ENCODE peak calls at places on chromosomes 6 and 20, in nine cellular contexts. Y is neural progenitor cell, O is hepatocyte, Z is MM.1S, I is GM23338, U is OCI-LY7, M is GM23248, N is HCT116, T is PC-3. X is an unnamed sample.

GRCh38 chr20:58647162-58647813 is 3.8 kb upstream of the STX16 start:
- DNase-seq in Y (no peak), O (no peak), Z (peak; percentile 44), I (no peak), U (peak; percentile 64), M (no peak), N (no peak), T (no peak), X (peak; percentile 55)

GRCh38 chr20:45489083-45489531 is 19.6 kb downstream of the WFDC2 start:
- DNase-seq in Y (no peak), O (no peak), Z (no peak), I (peak; percentile 18), U (no peak), M (peak; percentile 29), N (peak; percentile 21), T (peak; percentile 96), X (no peak)

GRCh38 chr6:77466055-77467028 is 3.1 kb upstream of the HTR1B start:
- DNase-seq in Y (peak; percentile 79), O (peak; percentile 86), Z (peak; percentile 73), I (peak; percentile 86), U (no peak), M (peak; percentile 77), N (no peak), T (peak; percentile 32), X (peak; percentile 54)

GRCh38 chr6:169807219-169807618 is 55.8 kb downstream of the ERMARD start:
- DNase-seq in Y (no peak), O (no peak), Z (no peak), I (no peak), U (no peak), M (no peak), N (no peak), T (no peak), X (no peak)

GRCh38 chr20:41635158-41635557 is 17.0 kb upstream of the CHD6 start:
- DNase-seq in Y (no peak), O (no peak), Z (no peak), I (no peak), U (no peak), M (no peak), N (no peak), T (no peak), X (no peak)

GRCh38 chr6:161091972-161092701 is 100.6 kb downstream of the MAP3K4 start:
- DNase-seq in Y (no peak), O (no peak), Z (no peak), I (no peak), U (no peak), M (peak; percentile 79), N (no peak), T (peak; percentile 36), X (no peak)

GRCh38 chr6:33838979-33839378 is 35.2 kb upstream of the MLN start:
- DNase-seq in Y (no peak), O (no peak), Z (no peak), I (no peak), U (no peak), M (no peak), N (no peak), T (no peak), X (no peak)

GRCh38 chr20:31943052-31943471 is 8.8 kb downstream of the PDRG1 start:
- DNase-seq in Y (no peak), O (no peak), Z (no peak), I (no peak), U (no peak), M (no peak), N (no peak), T (no peak), X (no peak)

GRCh38 chr20:39269031-39269461 is 306.9 kb downstream of the DHX35 start:
- DNase-seq in Y (peak; percentile 81), O (peak; percentile 73), Z (peak; percentile 12), I (peak; percentile 75), U (peak; percentile 43), M (peak; percentile 58), N (peak; percentile 13), T (peak; percentile 41), X (peak; percentile 77)

GRCh38 chr6:126661646-126662045 is 321.7 kb downstream of the CENPW start:
- DNase-seq in Y (no peak), O (no peak), Z (no peak), I (no peak), U (no peak), M (peak; percentile 92), N (no peak), T (no peak), X (no peak)

GRCh38 chr20:24915892-24916291 is 33.2 kb upstream of the CST7 start:
- DNase-seq in Y (no peak), O (no peak), Z (no peak), I (no peak), U (no peak), M (no peak), N (no peak), T (no peak), X (no peak)

GRCh38 chr6:87723727-87724078 is 21.7 kb upstream of the AKIRIN2 start:
- DNase-seq in Y (no peak), O (no peak), Z (no peak), I (no peak), U (no peak), M (no peak), N (no peak), T (no peak), X (no peak)

GRCh38 chr6:158799051-158799792 is 19.9 kb downstream of the EZR start:
- DNase-seq in Y (no peak), O (peak; percentile 61), Z (no peak), I (no peak), U (peak; percentile 44), M (peak; percentile 25), N (no peak), T (peak; percentile 58), X (peak; percentile 72)

GRCh38 chr20:43993552-43993951 is 78.9 kb downstream of the TOX2 start:
- DNase-seq in Y (no peak), O (no peak), Z (no peak), I (no peak), U (no peak), M (peak; percentile 27), N (no peak), T (peak; percentile 18), X (no peak)

GRCh38 chr6:120569689-120570088 is 764.6 kb downstream of the TBC1D32 start:
- DNase-seq in Y (no peak), O (no peak), Z (no peak), I (no peak), U (no peak), M (no peak), N (no peak), T (no peak), X (no peak)

GRCh38 chr6:168369776-168370175 is 50.2 kb upstream of the DACT2 start:
- DNase-seq in Y (no peak), O (peak; percentile 41), Z (no peak), I (no peak), U (no peak), M (no peak), N (no peak), T (no peak), X (no peak)
- TF ChIP-seq EZH2phosphoT487 in Y (no peak), O (no peak), Z (no peak), I (no peak), U (no peak), M (no peak), N (no peak), T (no peak), X (no peak)

GRCh38 chr6:20744911-20745557 is 210.8 kb downstream of the CDKAL1 start:
- DNase-seq in Y (no peak), O (no peak), Z (peak; percentile 43), I (no peak), U (no peak), M (no peak), N (no peak), T (no peak), X (no peak)
- TF ChIP-seq EZH2phosphoT487 in Y (no peak), O (no peak), Z (no peak), I (no peak), U (no peak), M (no peak), N (no peak), T (no peak), X (no peak)

GRCh38 chr6:6008648-6009421 is 2.1 kb upstream of the NRN1 start:
- DNase-seq in Y (peak; percentile 91), O (peak; percentile 82), Z (peak; percentile 86), I (peak; percentile 88), U (peak; percentile 95), M (peak; percentile 95), N (peak; percentile 36), T (peak; percentile 75), X (peak; percentile 98)
- TF ChIP-seq EZH2phosphoT487 in Y (no peak), O (no peak), Z (no peak), I (no peak), U (no peak), M (no peak), N (no peak), T (no peak), X (no peak)

GRCh38 chr6:166826264-166826663 is 130.1 kb downstream of the RNASET2 start:
- DNase-seq in Y (no peak), O (no peak), Z (no peak), I (no peak), U (no peak), M (no peak), N (no peak), T (no peak), X (no peak)
- TF ChIP-seq EZH2phosphoT487 in Y (no peak), O (no peak), Z (no peak), I (no peak), U (no peak), M (no peak), N (no peak), T (no peak), X (no peak)

GRCh38 chr6:119459207-119459974 is 109.8 kb upstream of the MAN1A1 start:
- DNase-seq in Y (no peak), O (no peak), Z (peak; percentile 90), I (no peak), U (peak; percentile 31), M (no peak), N (no peak), T (no peak), X (no peak)
- TF ChIP-seq EZH2phosphoT487 in Y (no peak), O (no peak), Z (no peak), I (no peak), U (no peak), M (no peak), N (no peak), T (no peak), X (no peak)

GRCh38 chr20:17605131-17605660 is 35.3 kb downstream of the DSTN start:
- DNase-seq in Y (no peak), O (no peak), Z (no peak), I (no peak), U (no peak), M (no peak), N (no peak), T (peak; percentile 75), X (no peak)
- TF ChIP-seq EZH2phosphoT487 in Y (no peak), O (no peak), Z (no peak), I (no peak), U (no peak), M (no peak), N (no peak), T (no peak), X (no peak)

GRCh38 chr6:11769244-11769643 is 9.4 kb downstream of the ADTRP start:
- DNase-seq in Y (no peak), O (no peak), Z (no peak), I (no peak), U (no peak), M (peak; percentile 52), N (no peak), T (peak; percentile 60), X (no peak)
- TF ChIP-seq EZH2phosphoT487 in Y (no peak), O (no peak), Z (no peak), I (no peak), U (no peak), M (no peak), N (no peak), T (no peak), X (no peak)

X was measured in SK-N-SH.